ENCODE peak calls at places on chromosomes 6 and 20, in five cellular contexts. One of them, this sample, is unnamed.

GRCh38 chr6:111552241-111552744 is 53.4 kb downstream of the TRAF3IP2 start:
- DNase-seq in heart left ventricle: peak
- DNase-seq in CD8-positive, alpha-beta T cell: no peak
- DNase-seq in small intestine: peak
- DNase-seq in DND-41: no peak
- DNase-seq in this sample: peak

GRCh38 chr6:41335943-41336342 is 535 bp downstream of the NCR2 start:
- DNase-seq in heart left ventricle: no peak
- DNase-seq in CD8-positive, alpha-beta T cell: no peak
- DNase-seq in small intestine: no peak
- DNase-seq in DND-41: no peak
- DNase-seq in this sample: no peak

GRCh38 chr6:34063641-34064040 is 82.2 kb downstream of the GRM4 start:
- DNase-seq in heart left ventricle: no peak
- DNase-seq in CD8-positive, alpha-beta T cell: no peak
- DNase-seq in small intestine: no peak
- DNase-seq in DND-41: no peak
- DNase-seq in this sample: no peak

GRCh38 chr6:25411316-25411961 is 132.3 kb downstream of the CARMIL1 start:
- DNase-seq in heart left ventricle: no peak
- DNase-seq in CD8-positive, alpha-beta T cell: no peak
- DNase-seq in small intestine: no peak
- DNase-seq in DND-41: no peak
- DNase-seq in this sample: no peak

GRCh38 chr6:108030223-108030622 is 44.3 kb downstream of the OSTM1 start:
- DNase-seq in heart left ventricle: no peak
- DNase-seq in CD8-positive, alpha-beta T cell: no peak
- DNase-seq in small intestine: peak
- DNase-seq in DND-41: no peak
- DNase-seq in this sample: no peak

GRCh38 chr20:25867776-25868649 is 171.4 kb upstream of the ZNF337 start:
- DNase-seq in heart left ventricle: peak
- DNase-seq in CD8-positive, alpha-beta T cell: peak
- DNase-seq in small intestine: peak
- DNase-seq in DND-41: no peak
- DNase-seq in this sample: peak

GRCh38 chr20:41275181-41275793 is 42.2 kb downstream of the ZHX3 start:
- DNase-seq in heart left ventricle: no peak
- DNase-seq in CD8-positive, alpha-beta T cell: no peak
- DNase-seq in small intestine: no peak
- DNase-seq in DND-41: no peak
- DNase-seq in this sample: peak

GRCh38 chr6:10315034-10315433 is 99.8 kb downstream of the TFAP2A start:
- DNase-seq in heart left ventricle: no peak
- DNase-seq in CD8-positive, alpha-beta T cell: no peak
- DNase-seq in small intestine: no peak
- DNase-seq in DND-41: no peak
- DNase-seq in this sample: no peak

GRCh38 chr6:39228111-39228971 is 934 bp downstream of the KCNK5 start:
- DNase-seq in heart left ventricle: no peak
- DNase-seq in CD8-positive, alpha-beta T cell: no peak
- DNase-seq in small intestine: peak
- DNase-seq in DND-41: no peak
- DNase-seq in this sample: no peak

GRCh38 chr6:13614126-13614925 is 809 bp upstream of the NOL7 start:
- DNase-seq in heart left ventricle: no peak
- DNase-seq in CD8-positive, alpha-beta T cell: no peak
- DNase-seq in small intestine: peak
- DNase-seq in DND-41: peak
- DNase-seq in this sample: peak

GRCh38 chr6:154276810-154277577 is 79.6 kb downstream of the IPCEF1 start:
- DNase-seq in heart left ventricle: no peak
- DNase-seq in CD8-positive, alpha-beta T cell: no peak
- DNase-seq in small intestine: peak
- DNase-seq in DND-41: no peak
- DNase-seq in this sample: peak

GRCh38 chr20:52552181-52552872 is 360.7 kb upstream of the ZFP64 start:
- DNase-seq in heart left ventricle: no peak
- DNase-seq in CD8-positive, alpha-beta T cell: no peak
- DNase-seq in small intestine: no peak
- DNase-seq in DND-41: no peak
- DNase-seq in this sample: peak

GRCh38 chr6:36033935-36034334 is 6.3 kb downstream of the MAPK14 start:
- DNase-seq in heart left ventricle: no peak
- DNase-seq in CD8-positive, alpha-beta T cell: no peak
- DNase-seq in small intestine: no peak
- DNase-seq in DND-41: no peak
- DNase-seq in this sample: no peak

GRCh38 chr20:38315290-38315966 is 11.5 kb downstream of the BPI start:
- DNase-seq in heart left ventricle: no peak
- DNase-seq in CD8-positive, alpha-beta T cell: no peak
- DNase-seq in small intestine: no peak
- DNase-seq in DND-41: no peak
- DNase-seq in this sample: peak

GRCh38 chr20:2421247-2421646 is 40.5 kb downstream of the TGM6 start:
- DNase-seq in heart left ventricle: no peak
- DNase-seq in CD8-positive, alpha-beta T cell: no peak
- DNase-seq in small intestine: peak
- DNase-seq in DND-41: no peak
- DNase-seq in this sample: peak

GRCh38 chr20:33837096-33837830 is 26.1 kb downstream of the CHMP4B start:
- DNase-seq in heart left ventricle: no peak
- DNase-seq in CD8-positive, alpha-beta T cell: no peak
- DNase-seq in small intestine: no peak
- DNase-seq in DND-41: no peak
- DNase-seq in this sample: no peak

GRCh38 chr6:70112686-70113570 is 190.0 kb downstream of the COL9A1 start:
- DNase-seq in heart left ventricle: no peak
- DNase-seq in CD8-positive, alpha-beta T cell: no peak
- DNase-seq in small intestine: no peak
- DNase-seq in DND-41: no peak
- DNase-seq in this sample: no peak

GRCh38 chr6:111871207-111871606 is 2.0 kb downstream of the FYN start:
- DNase-seq in heart left ventricle: no peak
- DNase-seq in CD8-positive, alpha-beta T cell: peak
- DNase-seq in small intestine: peak
- DNase-seq in DND-41: peak
- DNase-seq in this sample: peak

GRCh38 chr6:32885698-32886286 is 31.8 kb downstream of the PSMB9 start:
- DNase-seq in heart left ventricle: no peak
- DNase-seq in CD8-positive, alpha-beta T cell: no peak
- DNase-seq in small intestine: peak
- DNase-seq in DND-41: no peak
- DNase-seq in this sample: peak

GRCh38 chr20:62733891-62734290 is 25.3 kb downstream of the NTSR1 start:
- DNase-seq in heart left ventricle: peak
- DNase-seq in CD8-positive, alpha-beta T cell: no peak
- DNase-seq in small intestine: no peak
- DNase-seq in DND-41: no peak
- DNase-seq in this sample: no peak

GRCh38 chr6:290111-290932 is 2.0 kb upstream of the DUSP22 start:
- DNase-seq in heart left ventricle: no peak
- DNase-seq in CD8-positive, alpha-beta T cell: no peak
- DNase-seq in small intestine: no peak
- DNase-seq in DND-41: no peak
- DNase-seq in this sample: no peak

GRCh38 chr20:35200255-35200654 is 26.2 kb upstream of the MMP24 start:
- DNase-seq in heart left ventricle: no peak
- DNase-seq in CD8-positive, alpha-beta T cell: no peak
- DNase-seq in small intestine: no peak
- DNase-seq in DND-41: no peak
- DNase-seq in this sample: peak

GRCh38 chr20:9300080-9300479 is 214.3 kb upstream of the LAMP5 start:
- DNase-seq in heart left ventricle: no peak
- DNase-seq in CD8-positive, alpha-beta T cell: no peak
- DNase-seq in small intestine: no peak
- DNase-seq in DND-41: no peak
- DNase-seq in this sample: no peak

GRCh38 chr20:856361-856775 is 22.9 kb downstream of the FAM110A start:
- DNase-seq in heart left ventricle: no peak
- DNase-seq in CD8-positive, alpha-beta T cell: peak
- DNase-seq in small intestine: no peak
- DNase-seq in DND-41: no peak
- DNase-seq in this sample: peak

GRCh38 chr6:42093582-42094329 is 43.4 kb downstream of the TAF8 start:
- DNase-seq in heart left ventricle: peak
- DNase-seq in CD8-positive, alpha-beta T cell: no peak
- DNase-seq in small intestine: peak
- DNase-seq in DND-41: no peak
- DNase-seq in this sample: no peak

GRCh38 chr6:132817554-132818403 is 3.4 kb downstream of the RPS12 start:
- DNase-seq in heart left ventricle: no peak
- DNase-seq in CD8-positive, alpha-beta T cell: no peak
- DNase-seq in small intestine: no peak
- DNase-seq in DND-41: no peak
- DNase-seq in this sample: no peak

GRCh38 chr6:121677551-121677950 is 242.1 kb downstream of the GJA1 start:
- DNase-seq in heart left ventricle: no peak
- DNase-seq in CD8-positive, alpha-beta T cell: no peak
- DNase-seq in small intestine: no peak
- DNase-seq in DND-41: no peak
- DNase-seq in this sample: no peak

GRCh38 chr6:149032599-149033405 is 284.7 kb upstream of the TAB2 start:
- DNase-seq in heart left ventricle: no peak
- DNase-seq in CD8-positive, alpha-beta T cell: no peak
- DNase-seq in small intestine: no peak
- DNase-seq in DND-41: peak
- DNase-seq in this sample: peak

GRCh38 chr6:124487778-124488431 is 474.3 kb upstream of the RNF217 start:
- DNase-seq in heart left ventricle: no peak
- DNase-seq in CD8-positive, alpha-beta T cell: no peak
- DNase-seq in small intestine: no peak
- DNase-seq in DND-41: no peak
- DNase-seq in this sample: peak

GRCh38 chr20:33233129-33233774 is 2.5 kb upstream of the BPIFA1 start:
- DNase-seq in heart left ventricle: no peak
- DNase-seq in CD8-positive, alpha-beta T cell: no peak
- DNase-seq in small intestine: no peak
- DNase-seq in DND-41: no peak
- DNase-seq in this sample: no peak

GRCh38 chr6:144547409-144547808 is 262.3 kb downstream of the UTRN start:
- DNase-seq in heart left ventricle: no peak
- DNase-seq in CD8-positive, alpha-beta T cell: no peak
- DNase-seq in small intestine: no peak
- DNase-seq in DND-41: no peak
- DNase-seq in this sample: no peak

DNA sequence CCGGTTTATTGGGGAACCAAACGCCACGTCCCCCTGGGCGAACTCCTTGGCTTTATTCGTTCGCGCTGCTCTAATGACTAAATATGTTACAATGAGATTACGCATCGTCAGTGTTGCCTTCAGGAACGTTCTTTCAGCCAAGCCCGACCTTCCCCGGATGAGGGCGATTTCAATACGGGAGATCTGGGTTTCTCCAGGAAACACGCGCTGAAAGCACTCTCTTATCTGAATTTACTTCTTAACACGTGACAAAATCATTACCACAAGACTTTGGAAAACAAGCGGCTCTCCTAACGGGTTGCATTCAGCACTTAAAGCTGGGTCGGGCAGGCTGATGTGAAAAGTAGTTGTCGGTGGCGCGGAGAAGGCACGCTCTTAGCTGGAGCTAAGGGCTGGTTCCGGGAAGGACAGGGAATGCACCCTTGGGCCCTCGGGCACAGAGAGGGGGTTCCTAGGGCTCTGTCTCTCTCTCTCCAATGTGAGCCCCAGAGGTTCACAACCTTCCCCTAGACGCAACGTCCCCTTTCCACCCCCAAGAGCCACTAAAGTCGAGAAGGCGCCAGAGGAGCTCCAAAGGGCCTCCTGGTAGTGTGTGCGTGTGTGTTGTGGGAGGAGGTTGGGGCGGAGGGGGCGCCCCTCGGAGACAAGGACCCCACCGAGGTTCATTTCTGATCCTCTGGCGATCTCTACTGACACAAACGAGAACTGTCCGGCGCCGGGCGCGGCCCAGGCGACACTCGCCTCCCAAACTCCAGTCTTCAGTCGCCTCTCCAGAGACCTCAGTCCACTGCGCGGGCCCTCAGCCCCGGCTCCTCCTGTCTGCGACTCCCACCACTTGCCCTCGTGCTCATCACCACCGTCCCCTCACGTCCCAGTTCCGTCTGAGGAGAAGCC is 7.1 kb upstream of the NKX2-2 start:
- DNase-seq in heart left ventricle: no peak
- DNase-seq in CD8-positive, alpha-beta T cell: no peak
- DNase-seq in small intestine: no peak
- DNase-seq in DND-41: no peak
- DNase-seq in this sample: no peak
- H3K4me3 ChIP-seq in heart left ventricle: no peak
- H3K4me3 ChIP-seq in CD8-positive, alpha-beta T cell: no peak
- H3K4me3 ChIP-seq in small intestine: no peak
- H3K4me3 ChIP-seq in DND-41: no peak
- H3K4me3 ChIP-seq in this sample: no peak

DNA sequence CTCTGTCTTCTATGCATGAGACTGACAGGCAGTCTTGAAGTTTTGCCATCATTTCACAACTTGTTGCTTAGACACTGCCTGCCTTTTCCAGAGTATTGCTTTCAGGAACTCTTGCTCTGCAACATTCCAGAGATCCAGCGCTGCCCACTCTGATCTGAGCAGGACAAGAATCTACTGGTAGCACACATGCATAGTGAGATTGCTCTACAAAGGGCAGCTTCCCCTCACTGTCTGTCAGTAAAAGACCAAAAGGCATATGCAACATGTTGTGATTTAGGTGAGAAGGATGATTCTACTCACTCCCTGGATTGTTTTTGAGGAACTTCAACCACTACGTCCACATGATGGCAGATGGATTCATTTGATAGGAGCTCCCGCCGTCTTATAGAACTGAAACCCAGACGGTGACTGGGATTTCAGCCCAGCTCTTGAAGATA is 259.1 kb downstream of the ARID1B start:
- DNase-seq in heart left ventricle: no peak
- DNase-seq in CD8-positive, alpha-beta T cell: no peak
- DNase-seq in small intestine: peak
- DNase-seq in DND-41: no peak
- DNase-seq in this sample: peak
- H3K4me3 ChIP-seq in heart left ventricle: no peak
- H3K4me3 ChIP-seq in CD8-positive, alpha-beta T cell: no peak
- H3K4me3 ChIP-seq in small intestine: no peak
- H3K4me3 ChIP-seq in DND-41: no peak
- H3K4me3 ChIP-seq in this sample: no peak

GRCh38 chr20:31674895-31675827 is 37.4 kb downstream of the COX4I2 start:
- DNase-seq in heart left ventricle: peak
- DNase-seq in CD8-positive, alpha-beta T cell: peak
- DNase-seq in small intestine: peak
- DNase-seq in DND-41: peak
- DNase-seq in this sample: peak
- H3K4me3 ChIP-seq in heart left ventricle: peak
- H3K4me3 ChIP-seq in CD8-positive, alpha-beta T cell: peak
- H3K4me3 ChIP-seq in small intestine: peak
- H3K4me3 ChIP-seq in DND-41: no peak
- H3K4me3 ChIP-seq in this sample: peak

DNA sequence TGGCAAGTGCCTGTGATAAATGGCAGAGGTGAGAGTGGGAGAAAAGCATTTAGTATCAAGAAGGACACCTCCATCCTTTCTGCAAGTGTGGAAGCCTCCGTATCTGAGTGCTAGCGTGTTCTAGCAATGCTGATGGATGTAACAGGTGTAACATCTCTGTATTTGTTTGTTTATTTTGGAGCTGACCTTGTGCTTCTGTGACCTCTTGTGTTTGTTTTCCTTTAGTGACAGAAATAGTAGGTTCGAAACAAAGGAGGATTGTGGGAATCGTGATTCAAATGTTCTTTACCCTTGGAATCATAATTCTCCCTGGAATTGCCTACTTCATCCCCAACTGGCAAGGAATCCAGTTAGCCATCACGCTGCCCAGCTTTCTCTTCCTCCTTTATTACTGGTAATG is 60.4 kb downstream of the SLC22A3 start:
- DNase-seq in heart left ventricle: no peak
- DNase-seq in CD8-positive, alpha-beta T cell: no peak
- DNase-seq in small intestine: no peak
- DNase-seq in DND-41: no peak
- DNase-seq in this sample: no peak
- H3K4me3 ChIP-seq in heart left ventricle: no peak
- H3K4me3 ChIP-seq in CD8-positive, alpha-beta T cell: no peak
- H3K4me3 ChIP-seq in small intestine: no peak
- H3K4me3 ChIP-seq in DND-41: no peak
- H3K4me3 ChIP-seq in this sample: no peak

This sample was measured in fibroblast of pulmonary artery.